ENCODE peak calls at places on chromosomes 1 and 21, in four cellular contexts. One of them, this sample, is unnamed.

GRCh38 chr1:114154146-114154962 is 685 bp upstream of the SYT6 start:
- DNase-seq in AG04450: no peak
- DNase-seq in nephron progenitor cell: peak
- DNase-seq in HFF-Myc: no peak
- DNase-seq in this sample: no peak

GRCh38 chr21:16588433-16588860 is 858.7 kb downstream of the USP25 start:
- DNase-seq in AG04450: peak
- DNase-seq in HFF-Myc: peak
- DNase-seq in nephron progenitor cell: peak
- DNase-seq in this sample: peak

GRCh38 chr1:91124989-91125417 is 103.2 kb upstream of the ZNF644 start:
- DNase-seq in HFF-Myc: no peak
- DNase-seq in nephron progenitor cell: no peak
- DNase-seq in AG04450: no peak
- DNase-seq in this sample: no peak

GRCh38 chr1:183438060-183438459 is 19.9 kb upstream of the NMNAT2 start:
- DNase-seq in HFF-Myc: no peak
- DNase-seq in AG04450: no peak
- DNase-seq in nephron progenitor cell: no peak
- DNase-seq in this sample: no peak

GRCh38 chr1:203860396-203860951 is 925 bp upstream of the SNRPE start:
- DNase-seq in nephron progenitor cell: no peak
- DNase-seq in AG04450: no peak
- DNase-seq in HFF-Myc: no peak
- DNase-seq in this sample: peak

GRCh38 chr21:41186763-41187536 is 19.0 kb downstream of the BACE2 start:
- DNase-seq in HFF-Myc: no peak
- DNase-seq in nephron progenitor cell: no peak
- DNase-seq in AG04450: no peak
- DNase-seq in this sample: peak

GRCh38 chr1:98702976-98703375 is 41.5 kb downstream of the SNX7 start:
- DNase-seq in AG04450: peak
- DNase-seq in HFF-Myc: no peak
- DNase-seq in nephron progenitor cell: no peak
- DNase-seq in this sample: peak

GRCh38 chr21:34933609-34934345 is 115.3 kb downstream of the RUNX1 start:
- DNase-seq in AG04450: no peak
- DNase-seq in nephron progenitor cell: no peak
- DNase-seq in HFF-Myc: no peak
- DNase-seq in this sample: no peak

GRCh38 chr1:16720403-16721223 is 19.7 kb upstream of the RNU1-4 start:
- DNase-seq in nephron progenitor cell: no peak
- DNase-seq in AG04450: no peak
- DNase-seq in HFF-Myc: no peak
- DNase-seq in this sample: peak

GRCh38 chr1:9590945-9591668 is 2.4 kb downstream of the TMEM201 start:
- DNase-seq in nephron progenitor cell: no peak
- DNase-seq in HFF-Myc: no peak
- DNase-seq in AG04450: no peak
- DNase-seq in this sample: no peak

GRCh38 chr1:77996734-77997133 is 8.0 kb upstream of the DNAJB4 start:
- DNase-seq in HFF-Myc: no peak
- DNase-seq in nephron progenitor cell: no peak
- DNase-seq in AG04450: no peak
- DNase-seq in this sample: no peak

GRCh38 chr1:18109756-18110597 is 2.4 kb downstream of the IGSF21 start:
- DNase-seq in AG04450: no peak
- DNase-seq in nephron progenitor cell: peak
- DNase-seq in HFF-Myc: no peak
- DNase-seq in this sample: no peak

GRCh38 chr1:24362982-24363614 is 43.9 kb downstream of the GRHL3 start:
- DNase-seq in AG04450: peak
- DNase-seq in nephron progenitor cell: no peak
- DNase-seq in HFF-Myc: peak
- DNase-seq in this sample: peak

GRCh38 chr1:23343246-23344110 is 606 bp downstream of the HNRNPR start:
- DNase-seq in HFF-Myc: no peak
- DNase-seq in AG04450: peak
- DNase-seq in nephron progenitor cell: peak
- DNase-seq in this sample: peak

GRCh38 chr1:58699011-58699762 is 675 bp downstream of the MYSM1 start:
- DNase-seq in AG04450: no peak
- DNase-seq in HFF-Myc: no peak
- DNase-seq in nephron progenitor cell: no peak
- DNase-seq in this sample: peak

GRCh38 chr1:56901720-56902119 is 47.1 kb downstream of the C8A start:
- DNase-seq in AG04450: no peak
- DNase-seq in HFF-Myc: no peak
- DNase-seq in nephron progenitor cell: no peak
- DNase-seq in this sample: no peak

GRCh38 chr1:12460121-12460520 is 157.9 kb downstream of the DHRS3 start:
- DNase-seq in HFF-Myc: no peak
- DNase-seq in nephron progenitor cell: no peak
- DNase-seq in AG04450: no peak
- DNase-seq in this sample: no peak

GRCh38 chr1:100866041-100866900 is 28.4 kb downstream of the EXTL2 start:
- DNase-seq in nephron progenitor cell: no peak
- DNase-seq in HFF-Myc: no peak
- DNase-seq in AG04450: no peak
- DNase-seq in this sample: peak

GRCh38 chr1:71634159-71634558 is 553.3 kb upstream of the ZRANB2 start:
- DNase-seq in HFF-Myc: no peak
- DNase-seq in AG04450: no peak
- DNase-seq in nephron progenitor cell: no peak
- DNase-seq in this sample: no peak

GRCh38 chr1:81174811-81175476 is 625.8 kb upstream of the ADGRL2 start:
- DNase-seq in HFF-Myc: peak
- DNase-seq in AG04450: no peak
- DNase-seq in nephron progenitor cell: no peak
- DNase-seq in this sample: peak

GRCh38 chr1:3996846-3997705 is 97.0 kb upstream of the C1orf174 start:
- DNase-seq in nephron progenitor cell: no peak
- DNase-seq in AG04450: no peak
- DNase-seq in HFF-Myc: no peak
- DNase-seq in this sample: no peak

GRCh38 chr21:17491716-17492414 is 21.0 kb upstream of the CXADR start:
- DNase-seq in HFF-Myc: peak
- DNase-seq in AG04450: peak
- DNase-seq in nephron progenitor cell: no peak
- DNase-seq in this sample: peak

GRCh38 chr1:94614980-94615379 is 73.4 kb upstream of the F3 start:
- DNase-seq in AG04450: no peak
- DNase-seq in nephron progenitor cell: no peak
- DNase-seq in HFF-Myc: no peak
- DNase-seq in this sample: no peak

GRCh38 chr1:170864784-170865538 is 70.4 kb upstream of the MROH9 start:
- DNase-seq in nephron progenitor cell: no peak
- DNase-seq in AG04450: no peak
- DNase-seq in HFF-Myc: no peak
- DNase-seq in this sample: no peak

GRCh38 chr1:112493351-112493750 is 15.4 kb upstream of the WNT2B start:
- DNase-seq in nephron progenitor cell: no peak
- DNase-seq in HFF-Myc: no peak
- DNase-seq in AG04450: no peak
- DNase-seq in this sample: no peak

GRCh38 chr1:115052454-115053083 is 22.9 kb downstream of the TSHB start:
- DNase-seq in AG04450: no peak
- DNase-seq in HFF-Myc: no peak
- DNase-seq in nephron progenitor cell: peak
- DNase-seq in this sample: peak

GRCh38 chr21:29296452-29296851 is 2.3 kb upstream of the BACH1 start:
- DNase-seq in HFF-Myc: no peak
- DNase-seq in AG04450: no peak
- DNase-seq in nephron progenitor cell: no peak
- DNase-seq in this sample: no peak

GRCh38 chr1:174398246-174398645 is 49.5 kb upstream of the GPR52 start:
- DNase-seq in AG04450: peak
- DNase-seq in HFF-Myc: peak
- DNase-seq in nephron progenitor cell: no peak
- DNase-seq in this sample: no peak

GRCh38 chr1:180250499-180250770 is 20.4 kb downstream of the LHX4 start:
- DNase-seq in AG04450: no peak
- DNase-seq in HFF-Myc: no peak
- DNase-seq in nephron progenitor cell: no peak
- DNase-seq in this sample: no peak

GRCh38 chr1:117054068-117054467 is 6.1 kb upstream of the TTF2 start:
- DNase-seq in nephron progenitor cell: no peak
- DNase-seq in HFF-Myc: no peak
- DNase-seq in AG04450: no peak
- DNase-seq in this sample: no peak
- TF ChIP-seq CTCF in nephron progenitor cell: no peak
- TF ChIP-seq CTCF in HFF-Myc: no peak
- TF ChIP-seq CTCF in AG04450: no peak
- TF ChIP-seq CTCF in this sample: no peak

DNA sequence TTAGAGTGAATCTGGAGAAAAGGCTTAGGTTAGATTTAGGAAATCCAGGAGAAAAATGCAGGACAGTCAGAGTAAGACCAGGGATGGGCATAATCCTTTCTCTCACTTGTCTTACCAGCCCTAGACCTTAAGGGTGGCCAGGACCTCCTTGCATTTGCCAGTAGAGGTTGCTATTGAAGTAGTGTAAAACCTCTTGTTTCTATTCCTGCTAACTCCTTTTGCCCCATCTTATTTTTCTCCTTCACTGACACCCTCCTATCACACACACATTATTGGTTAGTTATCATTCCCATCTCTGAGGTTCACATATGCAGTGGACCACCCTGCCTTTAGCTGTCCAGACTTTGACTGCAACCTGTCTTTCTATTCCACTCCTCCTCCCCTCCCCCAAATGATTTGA is 75.0 kb upstream of the MACF1 start:
- DNase-seq in HFF-Myc: no peak
- DNase-seq in AG04450: no peak
- DNase-seq in nephron progenitor cell: no peak
- DNase-seq in this sample: peak
- TF ChIP-seq CTCF in HFF-Myc: peak
- TF ChIP-seq CTCF in AG04450: peak
- TF ChIP-seq CTCF in nephron progenitor cell: no peak
- TF ChIP-seq CTCF in this sample: no peak

DNA sequence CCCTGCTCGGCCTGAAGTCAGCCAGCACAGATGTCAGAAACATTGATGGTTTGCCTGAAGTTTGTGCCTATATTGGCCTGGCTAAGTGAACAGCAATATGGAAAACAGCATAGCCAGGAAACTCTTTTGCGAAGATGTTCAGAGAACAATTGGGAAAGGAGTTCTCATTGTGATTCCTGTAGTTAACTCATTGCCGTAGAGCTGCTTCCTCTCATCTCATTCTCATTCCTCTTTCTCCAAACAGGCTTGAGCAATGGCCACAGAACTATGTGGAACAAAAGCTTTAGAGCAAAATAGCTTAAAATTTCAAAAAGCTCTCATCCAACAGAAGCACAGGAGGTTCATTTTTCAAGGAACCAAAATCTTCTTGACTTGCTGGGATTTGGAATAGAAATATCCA is 96.5 kb downstream of the ASTN1 start:
- DNase-seq in AG04450: no peak
- DNase-seq in HFF-Myc: no peak
- DNase-seq in nephron progenitor cell: no peak
- DNase-seq in this sample: no peak
- TF ChIP-seq CTCF in AG04450: no peak
- TF ChIP-seq CTCF in HFF-Myc: no peak
- TF ChIP-seq CTCF in nephron progenitor cell: no peak
- TF ChIP-seq CTCF in this sample: no peak

GRCh38 chr1:32900956-32901822 is at the start of gene TMEM54:
- DNase-seq in HFF-Myc: no peak
- DNase-seq in nephron progenitor cell: peak
- DNase-seq in AG04450: no peak
- DNase-seq in this sample: peak
- TF ChIP-seq CTCF in HFF-Myc: no peak
- TF ChIP-seq CTCF in nephron progenitor cell: no peak
- TF ChIP-seq CTCF in AG04450: peak
- TF ChIP-seq CTCF in this sample: no peak

GRCh38 chr1:43334453-43335205 is 3.0 kb upstream of the MPL start:
- DNase-seq in HFF-Myc: no peak
- DNase-seq in AG04450: no peak
- DNase-seq in nephron progenitor cell: no peak
- DNase-seq in this sample: no peak
- TF ChIP-seq CTCF in HFF-Myc: no peak
- TF ChIP-seq CTCF in AG04450: no peak
- TF ChIP-seq CTCF in nephron progenitor cell: no peak
- TF ChIP-seq CTCF in this sample: no peak

DNA sequence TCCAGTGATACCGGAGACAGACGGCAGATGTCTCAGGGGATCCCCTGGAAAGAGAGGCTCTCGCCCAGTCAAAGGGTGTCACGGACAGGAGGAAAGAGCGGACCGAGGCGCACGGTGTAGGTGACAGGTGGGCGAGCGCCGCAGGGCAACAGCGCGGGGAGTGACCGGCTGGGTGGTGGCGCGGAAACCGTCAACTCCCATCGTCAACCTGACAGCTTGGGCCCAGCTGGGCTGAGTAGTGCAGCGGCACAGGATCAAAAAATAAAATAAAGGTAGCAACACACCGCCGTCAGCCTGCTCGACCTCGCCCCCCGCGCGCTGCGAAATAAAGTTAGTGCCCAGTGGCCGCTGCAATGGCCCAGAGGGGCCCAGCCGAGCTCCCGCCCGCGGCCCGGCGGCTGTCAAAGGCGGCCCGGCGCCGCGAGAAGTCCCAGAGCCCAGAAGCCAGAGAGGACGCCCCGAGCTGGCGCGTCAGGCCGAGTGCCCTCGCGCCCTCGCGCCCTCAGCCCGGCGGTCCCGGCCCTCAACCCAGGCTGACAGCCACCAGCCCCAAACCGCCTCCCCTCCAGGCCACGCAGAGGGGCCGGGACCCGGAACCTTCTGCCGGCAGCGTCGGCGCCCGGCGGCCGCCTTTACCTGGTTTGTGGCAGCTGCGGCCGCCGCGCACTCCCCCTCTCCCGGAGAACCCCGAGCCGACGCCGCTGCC is at the start of gene LYST:
- DNase-seq in HFF-Myc: no peak
- DNase-seq in nephron progenitor cell: no peak
- DNase-seq in AG04450: no peak
- DNase-seq in this sample: peak
- TF ChIP-seq CTCF in HFF-Myc: peak
- TF ChIP-seq CTCF in nephron progenitor cell: no peak
- TF ChIP-seq CTCF in AG04450: peak
- TF ChIP-seq CTCF in this sample: peak

GRCh38 chr1:212456166-212456528 is 23.4 kb downstream of the NENF start:
- DNase-seq in nephron progenitor cell: no peak
- DNase-seq in HFF-Myc: no peak
- DNase-seq in AG04450: no peak
- DNase-seq in this sample: no peak
- TF ChIP-seq CTCF in nephron progenitor cell: peak
- TF ChIP-seq CTCF in HFF-Myc: no peak
- TF ChIP-seq CTCF in AG04450: no peak
- TF ChIP-seq CTCF in this sample: no peak

GRCh38 chr1:207897188-207897587 is 13.7 kb downstream of the CD34 start:
- DNase-seq in HFF-Myc: no peak
- DNase-seq in AG04450: no peak
- DNase-seq in nephron progenitor cell: no peak
- DNase-seq in this sample: no peak
- TF ChIP-seq CTCF in HFF-Myc: no peak
- TF ChIP-seq CTCF in AG04450: peak
- TF ChIP-seq CTCF in nephron progenitor cell: no peak
- TF ChIP-seq CTCF in this sample: no peak

This sample was measured in mammary epithelial cell.